ENCODE peak calls at places on chromosomes 16 and 17, in six cellular contexts. H is tibial artery, R is A549, P is adrenal gland, E is aorta, I is gastrocnemius medialis. J is an unnamed sample.

GRCh38 chr17:63573634-63574033 is 23.4 kb downstream of the DCAF7 start:
- DNase-seq in H (no peak), R (peak; percentile 21), P (no peak), E (no peak), I (no peak), J (no peak)

GRCh38 chr17:1709971-1710806 is at the start of gene TLCD2:
- DNase-seq in H (peak; percentile 89), R (peak; percentile 71), P (peak; percentile 81), E (peak; percentile 85), I (peak; percentile 56), J (no peak)

GRCh38 chr16:56910654-56911539 is 21.0 kb upstream of the HERPUD1 start:
- DNase-seq in H (no peak), R (no peak), P (peak; percentile 58), E (no peak), I (no peak), J (no peak)

GRCh38 chr16:83626204-83626603 is 181.6 kb upstream of the HSBP1 start:
- DNase-seq in H (no peak), R (no peak), P (no peak), E (no peak), I (no peak), J (no peak)

GRCh38 chr16:67571464-67571863 is 9.1 kb downstream of the CTCF start:
- DNase-seq in H (no peak), R (no peak), P (no peak), E (no peak), I (no peak), J (no peak)

GRCh38 chr16:75244844-75245758 is 6.3 kb downstream of the BCAR1 start:
- DNase-seq in H (peak; percentile 99), R (peak; percentile 80), P (peak; percentile 85), E (peak; percentile 95), I (peak; percentile 92), J (peak; percentile 95)

GRCh38 chr16:15658556-15658955 is 8.5 kb downstream of the NDE1 start:
- DNase-seq in H (peak; percentile 17), R (no peak), P (no peak), E (no peak), I (no peak), J (no peak)

GRCh38 chr17:8105957-8106398 is 12.3 kb downstream of the ALOXE3 start:
- DNase-seq in H (no peak), R (no peak), P (no peak), E (no peak), I (no peak), J (no peak)

GRCh38 chr16:3690470-3690918 is 26.8 kb downstream of the TRAP1 start:
- DNase-seq in H (peak; percentile 96), R (peak; percentile 89), P (peak; percentile 95), E (peak; percentile 93), I (peak; percentile 86), J (peak; percentile 91)

GRCh38 chr16:12507366-12507765 is 296.3 kb downstream of the CPPED1 start:
- DNase-seq in H (no peak), R (no peak), P (no peak), E (no peak), I (no peak), J (no peak)

GRCh38 chr16:88700636-88701482 is 5.3 kb downstream of the RNF166 start:
- DNase-seq in H (peak; percentile 92), R (no peak), P (peak; percentile 92), E (peak; percentile 97), I (peak; percentile 75), J (no peak)

GRCh38 chr16:21184834-21185233 is 26.4 kb downstream of the LDAF1 start:
- DNase-seq in H (no peak), R (no peak), P (no peak), E (no peak), I (no peak), J (no peak)

GRCh38 chr17:78878871-78879270 is 24.1 kb downstream of the CEP295NL start:
- DNase-seq in H (no peak), R (no peak), P (no peak), E (no peak), I (no peak), J (no peak)
- H3K27ac ChIP-seq in H (peak overlapping the region; percentile 76), R (peak overlapping the region; percentile 3), P (no peak overlapping the region), E (peak overlapping the region; percentile 0), I (peak overlapping the region; percentile 80), J (peak overlapping the region; percentile 86)

GRCh38 chr17:10026786-10027046 is 121.6 kb upstream of the RCVRN start:
- DNase-seq in H (no peak), R (no peak), P (no peak), E (no peak), I (no peak), J (no peak)
- H3K27ac ChIP-seq in H (no peak overlapping the region), R (no peak overlapping the region), P (no peak overlapping the region), E (no peak overlapping the region), I (no peak overlapping the region), J (peak overlapping the region; percentile 93)

GRCh38 chr17:50946891-50947843 is 81.0 kb upstream of the TOB1 start:
- DNase-seq in H (peak; percentile 66), R (peak; percentile 62), P (peak; percentile 38), E (peak; percentile 42), I (no peak), J (no peak)

GRCh38 chr17:50947844-50948514 is 81.8 kb upstream of the TOB1 start:
- DNase-seq in H (peak; percentile 88), R (peak; percentile 89), P (peak; percentile 88), E (peak; percentile 75), I (no peak), J (no peak)

GRCh38 chr17:50948711-50949110 is 82.6 kb upstream of the TOB1 start:
- DNase-seq in H (peak; percentile 64), R (no peak), P (no peak), E (peak; percentile 29), I (no peak), J (no peak)

GRCh38 chr17:50950002-50950877 is 84.1 kb upstream of the TOB1 start:
- DNase-seq in H (peak; percentile 96), R (peak; percentile 95), P (peak; percentile 94), E (peak; percentile 89), I (peak; percentile 87), J (peak; percentile 67)

DNA sequence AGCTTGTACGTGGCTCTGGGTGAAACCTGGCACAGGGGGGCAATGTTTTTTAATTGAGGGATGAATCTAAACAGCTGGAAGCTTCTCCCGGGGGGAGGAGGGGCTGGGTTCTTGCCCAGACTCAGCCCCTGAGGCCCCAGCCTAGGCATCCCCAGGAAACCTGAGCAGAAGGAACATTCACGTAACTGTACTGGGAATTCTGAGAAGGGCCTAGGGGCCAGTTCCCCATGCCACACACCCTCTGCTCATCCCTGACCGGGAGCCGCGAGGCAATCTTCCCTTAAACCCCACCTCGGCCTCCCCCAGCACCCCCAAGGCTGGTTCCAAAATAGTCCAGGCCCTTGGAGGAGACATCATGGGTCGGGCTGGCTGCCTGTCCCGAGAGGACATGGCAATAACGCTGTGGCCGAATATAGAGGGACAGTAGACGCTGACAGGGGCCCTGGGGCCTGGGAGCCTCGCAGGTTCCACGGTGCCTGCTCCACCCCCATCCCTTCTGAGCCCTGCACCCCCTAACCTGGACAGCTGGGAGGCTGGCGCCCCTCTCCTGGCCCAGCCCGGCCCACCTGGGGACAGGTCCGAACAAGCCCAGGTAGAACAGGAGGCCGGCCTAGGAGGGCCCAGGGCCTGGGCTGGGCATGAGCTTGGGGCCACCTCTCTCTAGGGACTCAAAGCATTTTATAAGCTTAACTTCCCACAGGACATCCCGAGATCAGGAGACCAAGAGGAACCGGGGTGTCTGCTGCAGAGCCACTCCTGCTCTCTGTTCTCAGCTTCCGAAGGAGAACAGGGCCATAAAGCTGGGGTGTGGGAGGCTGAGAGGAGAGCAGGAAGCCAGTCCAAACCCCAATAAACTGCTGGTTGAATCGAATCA is 83.2 kb upstream of the TOB1 start:
- DNase-seq in H (peak; percentile 72), R (no peak), P (peak; percentile 38), E (peak; percentile 41), I (no peak), J (no peak)
- H3K27ac ChIP-seq in H (peak overlapping the region; percentile 88), R (peak overlapping the region; percentile 98), P (peak overlapping the region; percentile 97), E (peak overlapping the region; percentile 22), I (peak overlapping the region; percentile 99), J (peak overlapping the region; percentile 74)

GRCh38 chr16:27217256-27217655 is 13.9 kb downstream of the KDM8 start:
- DNase-seq in H (no peak), R (no peak), P (no peak), E (no peak), I (no peak), J (peak; percentile 17)
- H3K27ac ChIP-seq in H (peak overlapping the region; percentile 37), R (no peak overlapping the region), P (no peak overlapping the region), E (no peak overlapping the region), I (peak overlapping the region; percentile 2), J (peak overlapping the region; percentile 54)